ENCODE peak calls at places on chromosomes 13 and 19, in ten cellular contexts. O, H, L, E, D, V, X, G, M and P are unnamed samples. For H3K4me1, the result is how much of the 10 kb centered on the place peaks cover.

GRCh38 chr13:59103004-59103768 is 1060.5 kb downstream of the DIAPH3 start:
- DNase-seq in D (no peak), O (peak), H (no peak), X (no peak), L (no peak), M (no peak), G (no peak), E (no peak), V (no peak), P (no peak)

GRCh38 chr19:869245-870177 is 10.0 kb downstream of the CFD start:
- DNase-seq in E (peak), H (no peak), M (peak), O (peak), X (peak), G (peak), D (peak), V (no peak), L (no peak), P (peak)

GRCh38 chr13:29159871-29160270 is 339.7 kb downstream of the MTUS2 start:
- DNase-seq in X (no peak), H (no peak), M (no peak), D (no peak), L (no peak), G (no peak), V (no peak), E (no peak), O (no peak), P (no peak)

GRCh38 chr13:30145709-30146367 is 161.5 kb downstream of the KATNAL1 start:
- DNase-seq in D (no peak), O (no peak), H (no peak), M (no peak), G (peak), L (no peak), X (no peak), E (no peak), V (peak), P (no peak)

GRCh38 chr19:28377077-28377476 is 835.9 kb downstream of the UQCRFS1 start:
- DNase-seq in O (peak), L (no peak), X (no peak), V (no peak), H (no peak), D (no peak), E (no peak), G (no peak), M (no peak), P (no peak)

GRCh38 chr19:4115050-4115817 is 8.7 kb downstream of the MAP2K2 start:
- DNase-seq in G (no peak), L (peak), E (no peak), X (no peak), H (no peak), D (no peak), M (peak), V (peak), O (no peak), P (no peak)

GRCh38 chr19:16328824-16329482 is 4.3 kb downstream of the KLF2 start:
- DNase-seq in M (peak), E (no peak), O (no peak), G (no peak), L (peak), H (no peak), D (no peak), V (peak), X (no peak), P (no peak)

GRCh38 chr19:51712461-51713081 is 11.2 kb downstream of the HAS1 start:
- DNase-seq in L (no peak), X (peak), G (no peak), E (peak), O (peak), H (peak), V (peak), M (no peak), D (no peak), P (no peak)

GRCh38 chr13:36820222-36820621 is 1.2 kb downstream of the RFXAP start:
- DNase-seq in M (no peak), L (no peak), D (no peak), H (no peak), V (peak), X (no peak), O (no peak), G (no peak), E (no peak), P (peak)

GRCh38 chr13:23651887-23652286 is 81.7 kb downstream of the TNFRSF19 start:
- DNase-seq in H (no peak), E (no peak), D (no peak), X (no peak), G (no peak), M (no peak), O (no peak), V (no peak), L (no peak), P (no peak)

GRCh38 chr13:37884674-37885073 is 15.1 kb upstream of the TRPC4 start:
- DNase-seq in H (no peak), O (no peak), L (no peak), G (no peak), M (no peak), D (no peak), E (no peak), X (no peak), V (no peak), P (no peak)

GRCh38 chr13:24254151-24254810 is 55.1 kb upstream of the C1QTNF9 start:
- DNase-seq in E (no peak), O (peak), M (no peak), X (no peak), H (no peak), D (no peak), V (peak), L (peak), G (no peak), P (no peak)

GRCh38 chr19:3062165-3063105 is at the start of gene TLE5:
- DNase-seq in L (peak), X (no peak), V (peak), G (peak), M (peak), H (no peak), D (no peak), E (no peak), O (no peak), P (no peak)

GRCh38 chr13:41622545-41623429 is 165.4 kb downstream of the RGCC start:
- DNase-seq in V (no peak), M (no peak), L (no peak), G (no peak), X (no peak), D (no peak), H (no peak), O (peak), E (no peak), P (no peak)

GRCh38 chr19:2329528-2329927 is 1.0 kb downstream of the SPPL2B start:
- DNase-seq in G (no peak), V (no peak), O (no peak), H (no peak), X (no peak), M (no peak), E (no peak), D (no peak), L (no peak), P (no peak)

GRCh38 chr13:44238011-44238421 is 135.6 kb upstream of the SERP2 start:
- DNase-seq in G (no peak), L (no peak), O (peak), X (peak), M (no peak), D (no peak), H (no peak), V (no peak), E (no peak), P (peak)

GRCh38 chr19:2986951-2987491 is 9.7 kb downstream of the TLE6 start:
- DNase-seq in L (no peak), V (no peak), G (no peak), D (no peak), E (no peak), O (no peak), M (no peak), X (no peak), H (no peak), P (no peak)

GRCh38 chr19:18594824-18595373 is 6.3 kb downstream of the REX1BD start:
- DNase-seq in M (no peak), G (no peak), V (no peak), D (no peak), L (no peak), E (no peak), H (no peak), X (no peak), O (no peak), P (no peak)
- H3K27ac ChIP-seq in M (no peak), G (no peak), V (peak), D (peak), L (peak), E (peak), H (no peak), X (no peak), O (no peak), P (no peak)

GRCh38 chr19:57814505-57815246 is at the start of gene ZNF552:
- DNase-seq in V (peak), L (peak), G (peak), X (peak), M (peak), H (peak), D (peak), E (peak), O (peak), P (peak)

GRCh38 chr19:57816652-57817051 is 1.9 kb upstream of the ZNF552 start:
- DNase-seq in O (no peak), X (no peak), L (no peak), E (no peak), G (no peak), D (no peak), V (no peak), M (no peak), H (no peak), P (no peak)

GRCh38 chr19:57815247-57816075 is 748 bp upstream of the ZNF552 start:
- DNase-seq in E (no peak), G (no peak), M (no peak), V (no peak), D (no peak), L (no peak), H (no peak), X (no peak), O (no peak), P (no peak)

GRCh38 chr19:57813919-57814504 is 701 bp downstream of the ZNF552 start:
- DNase-seq in V (no peak), D (no peak), L (no peak), X (peak), H (no peak), E (no peak), M (peak), O (no peak), G (no peak), P (no peak)

GRCh38 chr19:57812201-57812600 is 2.5 kb downstream of the ZNF552 start:
- DNase-seq in E (no peak), L (no peak), M (no peak), D (no peak), O (no peak), X (no peak), H (no peak), G (no peak), V (peak), P (no peak)
- H3K4me1 ChIP-seq in E (under half), L (under half), M (under half), D (under half), O (under half), X (under half), H (under half), G (under half), V (under half), P (under half)

GRCh38 chr19:47499863-47500830 is 14.7 kb downstream of the NAPA start:
- DNase-seq in G (no peak), L (no peak), V (no peak), M (no peak), X (no peak), O (no peak), E (no peak), D (no peak), H (no peak), P (no peak)

GRCh38 chr19:47498561-47498960 is 14.5 kb upstream of the KPTN start:
- DNase-seq in L (no peak), E (no peak), G (no peak), O (no peak), X (no peak), D (no peak), H (no peak), M (no peak), V (no peak), P (no peak)

GRCh38 chr19:47497073-47497766 is 13.2 kb upstream of the KPTN start:
- DNase-seq in G (no peak), E (no peak), H (no peak), O (no peak), M (no peak), V (no peak), L (no peak), X (no peak), D (no peak), P (no peak)

GRCh38 chr19:47499371-47499770 is 15.4 kb upstream of the KPTN start:
- DNase-seq in D (no peak), O (no peak), E (no peak), G (no peak), X (no peak), V (no peak), M (no peak), L (no peak), H (no peak), P (no peak)

GRCh38 chr19:47497821-47498520 is 14.0 kb upstream of the KPTN start:
- DNase-seq in E (no peak), D (no peak), H (no peak), X (no peak), L (no peak), M (no peak), G (no peak), O (no peak), V (no peak), P (no peak)
- H3K27ac ChIP-seq in E (no peak), D (no peak), H (no peak), X (no peak), L (no peak), M (no peak), G (no peak), O (no peak), V (no peak), P (no peak)

DNA sequence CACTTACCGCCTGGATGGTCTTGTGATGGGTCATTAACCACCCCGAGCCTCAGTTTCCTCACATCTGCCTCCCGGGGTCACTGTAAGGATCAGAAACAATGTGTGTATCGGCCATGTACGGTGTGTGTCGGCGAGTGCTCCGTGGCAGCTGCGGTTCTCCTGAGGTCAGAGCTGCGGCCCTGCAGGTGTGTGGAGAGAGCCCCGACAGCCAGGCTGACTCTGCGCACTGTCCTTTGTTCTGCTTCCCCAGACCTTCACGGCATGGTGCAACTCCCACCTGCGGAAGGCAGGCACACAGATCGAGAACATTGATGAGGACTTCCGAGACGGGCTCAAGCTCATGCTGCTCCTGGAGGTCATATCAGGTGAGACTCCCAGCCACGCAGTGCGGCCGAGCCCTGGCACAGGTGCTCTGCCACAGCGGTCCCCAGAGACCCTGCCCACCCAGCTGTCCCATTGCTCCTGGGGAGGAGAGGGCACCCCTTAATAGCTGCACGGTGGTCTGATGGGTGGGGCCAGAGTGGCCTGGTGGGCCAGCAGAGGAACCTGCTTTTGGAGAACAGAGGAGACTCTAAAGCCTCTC is 43.8 kb downstream of the CAPN12 start:
- DNase-seq in H (no peak), D (no peak), G (no peak), O (no peak), L (no peak), M (no peak), E (no peak), X (no peak), V (no peak), P (no peak)
- H3K4me1 ChIP-seq in H (under half), D (half or more), G (under half), O (under half), L (under half), M (half or more), E (half or more), X (half or more), V (under half), P (under half)

GRCh38 chr13:88674841-88675240 is 1003.7 kb downstream of the SLITRK5 start:
- DNase-seq in X (no peak), V (no peak), E (no peak), M (no peak), O (no peak), G (no peak), L (no peak), H (no peak), D (no peak), P (no peak)

GRCh38 chr13:88675997-88676396 is 1004.8 kb downstream of the SLITRK5 start:
- DNase-seq in G (no peak), E (no peak), V (no peak), H (no peak), M (no peak), O (no peak), D (no peak), X (no peak), L (no peak), P (no peak)

DNA sequence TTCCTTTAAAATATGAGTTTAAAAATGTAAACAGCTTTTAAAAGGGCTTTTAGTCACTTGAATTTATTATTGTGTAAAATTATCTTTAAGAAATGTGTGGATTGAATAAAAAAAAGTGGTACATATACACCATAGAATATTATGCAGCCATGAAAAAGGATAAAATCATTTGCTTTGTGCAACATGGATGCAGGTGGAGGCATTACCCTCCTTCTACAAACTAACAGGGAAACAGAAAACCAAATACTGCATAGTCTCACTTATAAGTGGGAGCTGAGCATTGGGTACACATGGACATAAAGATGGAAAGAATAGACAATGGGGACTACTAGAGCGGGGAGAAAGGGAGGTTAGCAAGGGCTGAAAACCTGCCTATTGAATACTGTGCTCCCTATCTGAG is 999.3 kb downstream of the SLITRK5 start:
- DNase-seq in O (no peak), V (no peak), G (no peak), X (no peak), D (no peak), L (no peak), M (no peak), H (no peak), E (no peak), P (no peak)
- H3K27ac ChIP-seq in O (no peak), V (no peak), G (no peak), X (no peak), D (no peak), L (no peak), M (no peak), H (no peak), E (no peak), P (no peak)

DNA sequence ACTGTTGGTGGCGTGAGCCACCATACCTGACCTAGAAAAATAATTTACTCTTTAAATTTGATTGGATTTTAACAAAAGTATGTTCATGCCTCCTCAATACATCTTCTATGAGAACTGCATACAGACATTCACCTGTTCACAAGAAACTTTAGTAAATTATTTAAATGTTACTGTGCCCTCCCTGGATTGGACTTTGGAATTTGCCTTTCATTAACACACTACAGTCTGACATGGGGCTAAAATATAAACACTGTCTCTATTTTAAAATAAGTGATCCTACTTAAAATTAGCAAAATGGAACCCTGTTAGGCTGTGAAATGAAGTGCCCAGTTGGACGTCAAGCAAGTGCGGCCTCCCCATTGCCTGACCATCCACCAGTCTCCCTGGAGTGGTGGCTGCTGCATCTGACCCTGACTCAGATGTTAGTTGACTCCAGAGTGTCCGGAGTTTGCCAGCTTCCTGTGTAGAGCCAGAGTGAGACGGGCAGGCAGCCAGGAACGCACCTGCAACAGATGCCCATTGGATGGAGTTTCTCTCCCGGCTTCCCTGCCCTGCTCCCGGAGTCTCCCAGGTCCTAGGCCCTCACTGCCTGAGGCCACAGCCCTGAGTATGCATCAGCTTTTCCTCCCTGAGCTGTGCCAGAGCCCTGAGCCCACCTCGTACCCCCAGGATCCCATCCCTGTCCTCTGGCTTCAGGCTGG is 45.9 kb upstream of the ATP11A start:
- DNase-seq in H (no peak), X (no peak), M (no peak), O (no peak), D (no peak), E (no peak), G (no peak), L (no peak), V (no peak), P (no peak)
- H3K4me1 ChIP-seq in H (under half), X (under half), M (under half), O (under half), D (under half), E (under half), G (under half), L (under half), V (under half), P (under half)

DNA sequence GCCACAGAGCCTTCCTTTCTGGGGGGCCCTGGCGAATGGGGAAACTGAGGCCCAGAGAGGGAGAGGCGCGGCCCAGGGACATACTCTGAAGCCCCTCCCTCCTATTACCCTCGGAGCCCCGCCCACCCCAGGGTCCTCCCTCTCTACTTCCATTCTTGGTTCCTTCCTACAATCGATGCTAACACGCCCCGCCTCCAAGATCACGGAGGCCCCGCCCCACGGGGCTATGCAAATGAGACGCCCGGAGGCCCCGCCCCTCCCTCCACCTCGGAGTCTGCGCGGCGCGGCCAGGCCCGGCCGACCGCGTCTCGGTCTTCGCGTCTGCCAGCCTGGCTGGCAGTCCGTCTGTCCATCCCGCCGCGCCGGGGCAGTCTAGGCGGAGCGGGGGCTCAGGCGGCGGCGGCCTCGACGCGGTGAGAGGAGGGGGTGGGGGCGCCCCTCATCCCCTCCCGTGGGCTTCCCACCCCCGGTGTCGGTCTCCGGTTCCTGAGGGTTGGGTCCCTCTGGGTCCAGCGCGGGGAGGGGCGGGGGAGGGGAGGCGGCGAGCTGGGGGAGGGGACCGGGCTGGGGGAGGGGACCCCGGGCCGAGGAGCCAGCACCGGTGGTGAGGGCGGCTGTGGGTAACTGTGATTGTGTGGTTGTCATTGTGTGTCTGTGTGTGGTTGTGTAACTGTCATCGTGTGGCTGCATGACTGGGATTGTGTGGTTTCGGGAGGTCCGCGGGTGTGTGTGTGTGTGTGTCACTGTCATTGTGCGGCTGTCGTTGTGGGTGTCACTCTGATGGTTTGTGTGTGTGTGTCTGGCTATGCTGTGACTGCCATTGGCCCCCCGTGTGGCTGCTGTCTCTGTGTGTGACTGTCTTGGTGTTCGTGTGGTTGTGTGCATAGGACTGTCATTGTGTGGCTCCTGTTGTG is at the start of gene PLPPR2:
- DNase-seq in L (peak), V (peak), E (peak), O (peak), H (no peak), G (peak), X (peak), M (peak), D (peak), P (peak)
- H3K27ac ChIP-seq in L (no peak), V (peak), E (peak), O (no peak), H (no peak), G (no peak), X (no peak), M (no peak), D (peak), P (no peak)